ENCODE peak calls at places on chromosomes 16 and 17, in nine cellular contexts. P is stimulated activated CD4-positive, alpha-beta T cell treated with anti-CD3 and anti-CD28 coated beads, TNF-alpha, amount 100 ng/mL, for 24 hours; T is activated CD4-positive, alpha-beta T cell treated with anti-CD3 and anti-CD28 coated beads for 48 hours; R is germinal center; M is activated naive CD4-positive, alpha-beta T cell treated with anti-CD3 and anti-CD28 coated beads, Interleukin-2, amount 50 U/mL, for 72 hours; I is aorta; S is head of caudate nucleus; N is occipital lobe; V is B cell. C is an unnamed sample.

GRCh38 chr16:87099001-87099740 is 218.0 kb downstream of the C16orf95 start:
- DNase-seq in P (no peak), T (no peak), R (no peak), M (no peak), I (no peak), S (no peak), N (no peak), V (no peak), C (no peak)

GRCh38 chr16:3152273-3153076 is 17.6 kb downstream of the ZNF213 start:
- DNase-seq in P (peak; percentile 80), T (peak; percentile 95), R (peak; percentile 30), M (peak; percentile 90), I (peak; percentile 94), S (peak; percentile 78), N (peak; percentile 83), V (peak; percentile 76), C (peak; percentile 84)

GRCh38 chr17:17944743-17945142 is 27.5 kb downstream of the TOM1L2 start:
- DNase-seq in P (no peak), T (no peak), R (no peak), M (no peak), I (peak; percentile 19), S (no peak), N (no peak), V (no peak), C (no peak)

GRCh38 chr17:11269210-11269609 is 28.2 kb downstream of the SHISA6 start:
- DNase-seq in P (no peak), T (no peak), R (no peak), M (no peak), I (no peak), S (no peak), N (no peak), V (no peak), C (no peak)

GRCh38 chr17:42027961-42028790 is 8.3 kb downstream of the NKIRAS2 start:
- DNase-seq in P (no peak), T (no peak), R (no peak), M (no peak), I (no peak), S (no peak), N (no peak), V (no peak), C (no peak)

GRCh38 chr17:2253768-2254406 is 49.7 kb downstream of the SMG6 start:
- DNase-seq in P (no peak), T (peak; percentile 50), R (no peak), M (peak; percentile 65), I (no peak), S (no peak), N (no peak), V (no peak), C (no peak)

GRCh38 chr16:50196736-50197135 is 43.6 kb downstream of the TENT4B start:
- DNase-seq in P (no peak), T (peak; percentile 13), R (no peak), M (no peak), I (no peak), S (no peak), N (no peak), V (no peak), C (no peak)

GRCh38 chr17:76569607-76570279 is 15.9 kb downstream of the ST6GALNAC2 start:
- DNase-seq in P (no peak), T (no peak), R (no peak), M (no peak), I (no peak), S (peak; percentile 67), N (peak; percentile 45), V (no peak), C (no peak)

GRCh38 chr17:29514792-29515191 is 52.0 kb downstream of the ABHD15 start:
- DNase-seq in P (no peak), T (no peak), R (no peak), M (no peak), I (no peak), S (no peak), N (no peak), V (no peak), C (no peak)

GRCh38 chr17:12667299-12667958 is 1.7 kb downstream of the MYOCD start:
- DNase-seq in P (no peak), T (no peak), R (peak; percentile 11), M (no peak), I (no peak), S (no peak), N (no peak), V (no peak), C (no peak)

GRCh38 chr17:65668211-65668610 is 106.8 kb upstream of the AXIN2 start:
- DNase-seq in P (no peak), T (no peak), R (no peak), M (no peak), I (no peak), S (no peak), N (no peak), V (no peak), C (no peak)

GRCh38 chr17:83181991-83182619 is 102.7 kb downstream of the METRNL start:
- DNase-seq in P (no peak), T (no peak), R (no peak), M (peak; percentile 26), I (peak; percentile 63), S (no peak), N (no peak), V (no peak), C (no peak)

GRCh38 chr16:12158428-12158827 is 181.9 kb downstream of the SNX29 start:
- DNase-seq in P (no peak), T (no peak), R (no peak), M (no peak), I (no peak), S (no peak), N (no peak), V (peak; percentile 33), C (no peak)

GRCh38 chr17:15377200-15377599 is 35.8 kb upstream of the TEKT3 start:
- DNase-seq in P (no peak), T (no peak), R (no peak), M (no peak), I (no peak), S (no peak), N (no peak), V (no peak), C (no peak)

GRCh38 chr17:18859256-18859655 is 1.3 kb downstream of the PRPSAP2 start:
- DNase-seq in P (no peak), T (no peak), R (no peak), M (no peak), I (no peak), S (no peak), N (peak; percentile 5), V (no peak), C (no peak)

GRCh38 chr16:87133966-87134945 is 182.9 kb downstream of the C16orf95 start:
- DNase-seq in P (no peak), T (no peak), R (no peak), M (no peak), I (peak; percentile 57), S (no peak), N (no peak), V (no peak), C (no peak)

C was measured in lung.